ENCODE peak calls at places on chromosome 7, in four cellular contexts. One of them, this sample, is unnamed.

GRCh38 chr7:55563596-55564325 is 8.5 kb downstream of the VOPP1 start:
- ATAC-seq in IMR-90: no peak
- ATAC-seq in HCT116: no peak
- ATAC-seq in heart left ventricle: no peak
- ATAC-seq in this sample: no peak

GRCh38 chr7:109261781-109262180 is 692.1 kb downstream of the DNAJB9 start:
- ATAC-seq in heart left ventricle: no peak
- ATAC-seq in HCT116: no peak
- ATAC-seq in IMR-90: no peak
- ATAC-seq in this sample: no peak

GRCh38 chr7:47852330-47853245 is 95.7 kb downstream of the PKD1L1 start:
- ATAC-seq in HCT116: peak; percentile 77
- ATAC-seq in IMR-90: no peak
- ATAC-seq in heart left ventricle: peak; percentile 34
- ATAC-seq in this sample: no peak

GRCh38 chr7:126529833-126530232 is 722.9 kb downstream of the GRM8 start:
- ATAC-seq in HCT116: no peak
- ATAC-seq in heart left ventricle: no peak
- ATAC-seq in IMR-90: no peak
- ATAC-seq in this sample: no peak

GRCh38 chr7:66250711-66251110 is 45.6 kb downstream of the TPST1 start:
- ATAC-seq in heart left ventricle: no peak
- ATAC-seq in HCT116: no peak
- ATAC-seq in IMR-90: peak; percentile 70
- ATAC-seq in this sample: no peak

GRCh38 chr7:122595885-122596284 is 103.0 kb downstream of the RNF133 start:
- ATAC-seq in IMR-90: no peak
- ATAC-seq in heart left ventricle: no peak
- ATAC-seq in HCT116: no peak
- ATAC-seq in this sample: no peak

GRCh38 chr7:150358433-150358832 is 10.2 kb upstream of the REPIN1 start:
- ATAC-seq in HCT116: no peak
- ATAC-seq in IMR-90: no peak
- ATAC-seq in heart left ventricle: no peak
- ATAC-seq in this sample: no peak

GRCh38 chr7:105219771-105220160 is 169.0 kb downstream of the SRPK2 start:
- ATAC-seq in HCT116: peak; percentile 41
- ATAC-seq in heart left ventricle: no peak
- ATAC-seq in IMR-90: peak; percentile 83
- ATAC-seq in this sample: peak; percentile 67

GRCh38 chr7:8133955-8134733 is 127.8 kb downstream of the ICA1 start:
- ATAC-seq in heart left ventricle: no peak
- ATAC-seq in HCT116: no peak
- ATAC-seq in IMR-90: no peak
- ATAC-seq in this sample: no peak

GRCh38 chr7:24456526-24457214 is 116.6 kb upstream of the PALS2 start:
- ATAC-seq in HCT116: no peak
- ATAC-seq in IMR-90: no peak
- ATAC-seq in heart left ventricle: no peak
- ATAC-seq in this sample: no peak

GRCh38 chr7:18361756-18362155 is 133.8 kb upstream of the HDAC9 start:
- ATAC-seq in heart left ventricle: no peak
- ATAC-seq in HCT116: no peak
- ATAC-seq in IMR-90: no peak
- ATAC-seq in this sample: no peak

GRCh38 chr7:38673795-38674194 is 42.6 kb upstream of the AMPH start:
- ATAC-seq in HCT116: no peak
- ATAC-seq in heart left ventricle: peak; percentile 69
- ATAC-seq in IMR-90: peak; percentile 63
- ATAC-seq in this sample: peak; percentile 64

GRCh38 chr7:38291117-38291647 is 17.7 kb upstream of the TARP start:
- ATAC-seq in heart left ventricle: no peak
- ATAC-seq in IMR-90: no peak
- ATAC-seq in HCT116: peak; percentile 55
- ATAC-seq in this sample: no peak

GRCh38 chr7:24727165-24728120 is 29.8 kb downstream of the GSDME start:
- ATAC-seq in heart left ventricle: peak; percentile 60
- ATAC-seq in HCT116: no peak
- ATAC-seq in IMR-90: no peak
- ATAC-seq in this sample: peak; percentile 79

GRCh38 chr7:158957921-158958471 is 101.6 kb downstream of the DYNC2I1 start:
- ATAC-seq in HCT116: peak; percentile 94
- ATAC-seq in heart left ventricle: peak; percentile 59
- ATAC-seq in IMR-90: peak; percentile 25
- ATAC-seq in this sample: peak; percentile 32

GRCh38 chr7:132800522-132800921 is 224.3 kb upstream of the PLXNA4 start:
- ATAC-seq in IMR-90: no peak
- ATAC-seq in HCT116: no peak
- ATAC-seq in heart left ventricle: no peak
- ATAC-seq in this sample: no peak

GRCh38 chr7:55054758-55055157 is 35.9 kb downstream of the EGFR start:
- ATAC-seq in HCT116: no peak
- ATAC-seq in IMR-90: no peak
- ATAC-seq in heart left ventricle: no peak
- ATAC-seq in this sample: no peak

GRCh38 chr7:2475678-2476015 is 551 bp downstream of the GRIFIN start:
- ATAC-seq in heart left ventricle: no peak
- ATAC-seq in IMR-90: no peak
- ATAC-seq in HCT116: no peak
- ATAC-seq in this sample: no peak

GRCh38 chr7:12727455-12728191 is 40.2 kb downstream of the ARL4A start:
- ATAC-seq in IMR-90: no peak
- ATAC-seq in heart left ventricle: no peak
- ATAC-seq in HCT116: no peak
- ATAC-seq in this sample: no peak

GRCh38 chr7:138695106-138695505 is 6.1 kb downstream of the SVOPL start:
- ATAC-seq in heart left ventricle: no peak
- ATAC-seq in IMR-90: no peak
- ATAC-seq in HCT116: no peak
- ATAC-seq in this sample: no peak

GRCh38 chr7:47180268-47180826 is 401.6 kb downstream of the TNS3 start:
- ATAC-seq in HCT116: peak; percentile 88
- ATAC-seq in IMR-90: peak; percentile 97
- ATAC-seq in heart left ventricle: no peak
- ATAC-seq in this sample: peak; percentile 67

GRCh38 chr7:140972344-140972743 is 42.4 kb downstream of the MRPS33 start:
- ATAC-seq in HCT116: no peak
- ATAC-seq in heart left ventricle: no peak
- ATAC-seq in IMR-90: no peak
- ATAC-seq in this sample: no peak

GRCh38 chr7:97732567-97733275 is 835 bp downstream of the TAC1 start:
- ATAC-seq in IMR-90: no peak
- ATAC-seq in HCT116: no peak
- ATAC-seq in heart left ventricle: no peak
- ATAC-seq in this sample: no peak

GRCh38 chr7:8197994-8198698 is 63.8 kb downstream of the ICA1 start:
- ATAC-seq in IMR-90: no peak
- ATAC-seq in HCT116: no peak
- ATAC-seq in heart left ventricle: no peak
- ATAC-seq in this sample: no peak

GRCh38 chr7:107982918-107983389 is 20.0 kb downstream of the LAMB1 start:
- ATAC-seq in HCT116: peak; percentile 52
- ATAC-seq in IMR-90: peak; percentile 78
- ATAC-seq in heart left ventricle: peak; percentile 50
- ATAC-seq in this sample: peak; percentile 76

GRCh38 chr7:82091126-82091682 is 321.4 kb upstream of the HGF start:
- ATAC-seq in HCT116: no peak
- ATAC-seq in IMR-90: no peak
- ATAC-seq in heart left ventricle: no peak
- ATAC-seq in this sample: no peak

GRCh38 chr7:35599061-35599460 is 95.9 kb downstream of the HERPUD2 start:
- ATAC-seq in heart left ventricle: no peak
- ATAC-seq in HCT116: no peak
- ATAC-seq in IMR-90: no peak
- ATAC-seq in this sample: no peak

GRCh38 chr7:64945481-64945756 is 42.3 kb downstream of the ZNF273 start:
- ATAC-seq in HCT116: no peak
- ATAC-seq in IMR-90: no peak
- ATAC-seq in heart left ventricle: no peak
- ATAC-seq in this sample: no peak

GRCh38 chr7:38463277-38464224 is 167.6 kb downstream of the AMPH start:
- ATAC-seq in heart left ventricle: no peak
- ATAC-seq in IMR-90: peak; percentile 54
- ATAC-seq in HCT116: no peak
- ATAC-seq in this sample: no peak

GRCh38 chr7:138981332-138982203 is at the start of gene KIAA1549:
- ATAC-seq in HCT116: peak; percentile 89
- ATAC-seq in IMR-90: peak; percentile 95
- ATAC-seq in heart left ventricle: peak; percentile 91
- ATAC-seq in this sample: peak; percentile 97

GRCh38 chr7:36062159-36062815 is 90.8 kb upstream of the EEPD1 start:
- ATAC-seq in IMR-90: peak; percentile 17
- ATAC-seq in heart left ventricle: no peak
- ATAC-seq in HCT116: no peak
- ATAC-seq in this sample: peak; percentile 82

GRCh38 chr7:45082031-45082830 is 6.5 kb downstream of the NACAD start:
- ATAC-seq in IMR-90: peak; percentile 40
- ATAC-seq in HCT116: peak; percentile 10
- ATAC-seq in heart left ventricle: peak; percentile 29
- ATAC-seq in this sample: peak; percentile 24

GRCh38 chr7:50226669-50227068 is 77.8 kb upstream of the IKZF1 start:
- ATAC-seq in heart left ventricle: no peak
- ATAC-seq in IMR-90: no peak
- ATAC-seq in HCT116: no peak
- ATAC-seq in this sample: no peak

DNA sequence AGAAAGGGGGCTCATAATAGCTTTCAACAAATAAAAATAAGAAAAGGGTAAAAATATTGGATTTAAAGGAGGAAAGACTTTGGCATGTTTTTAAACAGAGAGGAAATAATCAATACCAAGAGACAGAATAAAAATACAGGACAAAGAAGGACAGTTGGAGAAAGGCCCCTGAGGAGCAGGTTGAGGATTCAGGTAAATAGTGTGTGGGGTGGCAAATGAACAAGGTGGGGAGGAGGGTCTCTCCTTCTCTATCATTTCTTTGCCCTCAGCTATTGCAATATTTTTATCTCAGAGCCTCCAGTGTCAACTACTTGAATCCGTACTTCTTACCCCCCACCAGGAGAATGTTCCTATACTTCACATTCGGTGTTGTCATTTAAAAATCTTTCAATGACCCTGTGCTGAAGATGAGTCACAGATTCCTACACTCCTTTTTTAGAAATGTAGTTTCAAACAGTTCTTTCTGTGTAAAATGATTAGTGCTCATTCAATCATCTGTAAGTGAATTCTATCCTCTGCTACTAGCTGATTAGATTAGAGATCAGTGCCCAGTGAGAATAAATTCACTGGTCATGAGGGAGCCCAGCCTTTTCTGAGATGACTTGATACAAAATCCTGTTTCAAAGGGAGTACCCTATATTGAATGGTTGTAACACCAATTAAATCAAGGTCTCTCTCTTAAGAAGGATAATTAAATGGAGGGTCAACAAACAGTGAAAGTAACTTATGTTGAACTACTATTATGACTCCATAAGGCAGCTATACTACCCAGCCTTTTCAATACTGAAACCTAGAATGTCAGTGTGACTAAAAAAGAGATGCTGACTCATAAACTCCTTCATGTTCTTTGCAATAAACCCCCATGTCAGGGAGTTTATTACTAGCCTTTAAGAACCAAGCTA is 50.4 kb upstream of the WNT16 start:
- ATAC-seq in heart left ventricle: no peak
- ATAC-seq in IMR-90: peak; percentile 85
- ATAC-seq in HCT116: peak; percentile 68
- ATAC-seq in this sample: no peak
- H3K27ac ChIP-seq in heart left ventricle: no peak overlapping the region
- H3K27ac ChIP-seq in IMR-90: no peak overlapping the region
- H3K27ac ChIP-seq in HCT116: peak overlapping the region; percentile 81
- H3K27ac ChIP-seq in this sample: no peak overlapping the region

DNA sequence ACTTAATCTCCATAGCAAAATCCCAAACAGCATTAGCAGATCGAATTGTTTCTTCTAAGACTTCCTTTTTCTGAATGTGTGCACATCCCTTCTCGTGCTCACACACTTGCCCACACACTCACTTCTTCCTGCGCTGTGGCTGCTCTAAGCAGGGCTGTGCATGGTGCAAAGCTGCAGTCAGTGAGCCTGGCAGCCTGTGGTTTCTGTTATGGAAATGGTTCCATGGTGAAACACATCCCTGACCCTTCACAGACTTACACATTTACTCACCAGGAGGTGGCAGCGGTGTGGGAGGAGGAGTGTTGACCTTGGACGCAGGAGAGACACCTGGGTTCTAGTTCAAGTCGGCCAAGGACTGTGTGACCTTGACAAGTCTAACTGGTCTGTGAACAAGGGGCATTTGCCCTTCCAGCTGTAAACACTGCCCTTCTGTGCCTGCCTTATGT is 24.9 kb downstream of the MTURN start:
- ATAC-seq in heart left ventricle: peak; percentile 63
- ATAC-seq in IMR-90: peak; percentile 48
- ATAC-seq in HCT116: peak; percentile 88
- ATAC-seq in this sample: peak; percentile 42
- TF ChIP-seq CTCF in heart left ventricle: no peak
- TF ChIP-seq CTCF in IMR-90: peak; percentile 20
- TF ChIP-seq CTCF in HCT116: no peak
- TF ChIP-seq CTCF in this sample: no peak

GRCh38 chr7:100358857-100359212 is 918 bp downstream of the PILRB start:
- ATAC-seq in IMR-90: no peak
- ATAC-seq in HCT116: no peak
- ATAC-seq in heart left ventricle: no peak
- ATAC-seq in this sample: no peak
- TF ChIP-seq POLR2A in IMR-90: no peak
- TF ChIP-seq POLR2A in HCT116: no peak
- TF ChIP-seq POLR2A in heart left ventricle: no peak
- TF ChIP-seq POLR2A in this sample: no peak

GRCh38 chr7:143407296-143408246 is 1.1 kb downstream of the EPHA1 start:
- ATAC-seq in HCT116: peak; percentile 7
- ATAC-seq in heart left ventricle: no peak
- ATAC-seq in IMR-90: no peak
- ATAC-seq in this sample: no peak
- H3K27ac ChIP-seq in HCT116: peak overlapping the region; percentile 22
- H3K27ac ChIP-seq in heart left ventricle: no peak overlapping the region
- H3K27ac ChIP-seq in IMR-90: no peak overlapping the region
- H3K27ac ChIP-seq in this sample: no peak overlapping the region

This sample was measured in gastroesophageal sphincter.